ENCODE peak calls at places on chromosome 22, in seven cellular contexts. P, M, T, S, C, L and F are unnamed samples.

GRCh38 chr22:27495325-27495724 is 306.2 kb downstream of the MN1 start:
- DNase-seq in P (no peak), M (no peak), T (no peak), S (no peak), C (no peak), L (no peak), F (no peak)

GRCh38 chr22:46246178-46246577 is 3.9 kb downstream of the CDPF1 start:
- DNase-seq in P (no peak), M (no peak), T (no peak), S (no peak), C (no peak), L (no peak), F (no peak)

GRCh38 chr22:20803696-20804324 is 29.9 kb downstream of the SERPIND1 start:
- DNase-seq in P (peak), M (no peak), T (peak), S (no peak), C (no peak), L (peak), F (peak)

GRCh38 chr22:45317551-45318167 is 7.9 kb downstream of the FAM118A start:
- DNase-seq in P (no peak), M (no peak), T (peak), S (no peak), C (no peak), L (peak), F (no peak)

GRCh38 chr22:29992341-29993275 is 87.7 kb upstream of the HORMAD2 start:
- DNase-seq in P (no peak), M (no peak), T (no peak), S (no peak), C (no peak), L (no peak), F (no peak)

GRCh38 chr22:22037740-22038139 is 55.2 kb upstream of the TOP3B start:
- DNase-seq in P (no peak), M (no peak), T (peak), S (no peak), C (no peak), L (peak), F (no peak)

GRCh38 chr22:38849816-38850215 is 6.0 kb upstream of the NPTXR start:
- DNase-seq in P (no peak), M (no peak), T (no peak), S (no peak), C (no peak), L (no peak), F (no peak)

GRCh38 chr22:31585161-31585859 is 76.7 kb downstream of the PISD start:
- DNase-seq in P (no peak), M (no peak), T (peak), S (no peak), C (no peak), L (no peak), F (no peak)

GRCh38 chr22:19522190-19522880 is 1.9 kb downstream of the CLDN5 start:
- DNase-seq in P (no peak), M (no peak), T (no peak), S (no peak), C (no peak), L (no peak), F (no peak)

GRCh38 chr22:48513929-48514328 is 1313.7 kb downstream of the BRD1 start:
- DNase-seq in P (no peak), M (no peak), T (no peak), S (no peak), C (no peak), L (no peak), F (no peak)

GRCh38 chr22:29212738-29213137 is 7.0 kb downstream of the EMID1 start:
- DNase-seq in P (no peak), M (no peak), T (no peak), S (no peak), C (no peak), L (no peak), F (no peak)

GRCh38 chr22:27224485-27225364 is 567.3 kb downstream of the MIAT start:
- DNase-seq in P (no peak), M (no peak), T (no peak), S (no peak), C (no peak), L (no peak), F (no peak)

GRCh38 chr22:33917744-33918406 is 2.4 kb downstream of the LARGE1 start:
- DNase-seq in P (no peak), M (no peak), T (no peak), S (peak), C (peak), L (peak), F (no peak)

GRCh38 chr22:30348837-30349236 is 7.9 kb downstream of the SF3A1 start:
- DNase-seq in P (no peak), M (no peak), T (no peak), S (no peak), C (no peak), L (no peak), F (no peak)

GRCh38 chr22:29329581-29329980 is 14.1 kb upstream of the RASL10A start:
- DNase-seq in P (no peak), M (no peak), T (no peak), S (no peak), C (no peak), L (no peak), F (no peak)

GRCh38 chr22:41563051-41563711 is 2.4 kb downstream of the CSDC2 start:
- DNase-seq in P (no peak), M (no peak), T (peak), S (no peak), C (no peak), L (no peak), F (no peak)

GRCh38 chr22:44580756-44581435 is 82.9 kb upstream of the RTL6 start:
- DNase-seq in P (no peak), M (peak), T (no peak), S (no peak), C (no peak), L (no peak), F (no peak)

GRCh38 chr22:37752189-37753061 is 55.3 kb upstream of the GCAT start:
- DNase-seq in P (no peak), M (peak), T (peak), S (no peak), C (no peak), L (peak), F (peak)
- TF ChIP-seq CTCF in P (no peak), M (no peak), T (peak), S (no peak), C (no peak), L (no peak), F (no peak)

GRCh38 chr22:24265734-24266133 is 4.9 kb upstream of the SPECC1L start:
- DNase-seq in P (no peak), M (no peak), T (no peak), S (no peak), C (peak), L (no peak), F (no peak)

GRCh38 chr22:24271406-24271760 is 752 bp downstream of the SPECC1L start:
- DNase-seq in P (no peak), M (no peak), T (no peak), S (no peak), C (no peak), L (no peak), F (no peak)

GRCh38 chr22:24270556-24271405 is at the start of gene SPECC1L:
- DNase-seq in P (peak), M (peak), T (peak), S (peak), C (peak), L (peak), F (peak)
- TF ChIP-seq CTCF in P (no peak), M (no peak), T (peak), S (peak), C (no peak), L (peak), F (no peak)

DNA sequence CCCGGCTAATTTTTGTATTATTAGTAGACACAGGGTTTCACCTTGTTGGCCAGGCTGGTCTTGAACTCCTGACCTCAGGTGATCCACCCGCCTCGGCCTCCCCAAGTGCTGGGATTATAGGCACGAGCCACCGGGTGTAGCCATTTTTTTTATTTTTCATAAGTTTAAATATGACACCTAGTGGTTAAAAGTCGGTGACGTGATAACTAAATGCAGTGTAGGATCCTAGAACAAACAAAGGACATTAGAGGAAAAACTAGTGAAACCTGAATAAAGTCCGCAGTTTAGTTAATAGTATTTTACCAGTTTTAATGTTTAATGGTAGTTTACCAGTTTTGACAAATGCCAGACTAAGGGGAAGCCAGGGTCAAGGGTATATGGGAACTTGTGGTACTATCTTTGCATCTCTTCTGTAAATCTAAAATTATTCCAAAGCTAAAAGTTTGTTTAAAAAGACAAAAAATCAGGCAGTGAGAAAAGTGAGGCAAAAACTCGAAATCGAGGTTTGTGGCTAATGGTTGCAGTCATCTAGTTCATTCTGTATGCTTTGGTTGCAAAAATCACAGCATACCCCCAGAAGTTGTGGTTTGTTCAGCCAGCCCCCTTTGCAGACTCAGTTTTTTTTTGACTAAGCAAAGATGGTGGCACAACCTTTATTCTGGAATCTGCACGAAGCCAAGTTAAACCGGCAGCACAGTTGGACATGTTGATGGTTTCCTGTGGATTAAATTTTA is 29.6 kb downstream of the TOM1 start:
- DNase-seq in P (no peak), M (no peak), T (no peak), S (no peak), C (no peak), L (no peak), F (no peak)
- TF ChIP-seq CTCF in P (no peak), M (no peak), T (peak), S (peak), C (no peak), L (no peak), F (peak)

GRCh38 chr22:37330200-37331033 is 48.1 kb downstream of the CYTH4 start:
- DNase-seq in P (no peak), M (peak), T (peak), S (peak), C (peak), L (peak), F (peak)

GRCh38 chr22:37333724-37334460 is 51.6 kb downstream of the CYTH4 start:
- DNase-seq in P (no peak), M (no peak), T (no peak), S (no peak), C (no peak), L (no peak), F (no peak)

GRCh38 chr22:37331034-37331428 is 48.7 kb downstream of the CYTH4 start:
- DNase-seq in P (no peak), M (no peak), T (no peak), S (no peak), C (no peak), L (no peak), F (no peak)

GRCh38 chr22:37329239-37330140 is 47.2 kb downstream of the CYTH4 start:
- DNase-seq in P (no peak), M (no peak), T (peak), S (no peak), C (no peak), L (peak), F (no peak)

GRCh38 chr22:37331811-37332536 is 49.7 kb downstream of the CYTH4 start:
- DNase-seq in P (no peak), M (no peak), T (no peak), S (no peak), C (no peak), L (no peak), F (no peak)
- TF ChIP-seq CTCF in P (no peak), M (no peak), T (peak), S (no peak), C (no peak), L (no peak), F (no peak)

DNA sequence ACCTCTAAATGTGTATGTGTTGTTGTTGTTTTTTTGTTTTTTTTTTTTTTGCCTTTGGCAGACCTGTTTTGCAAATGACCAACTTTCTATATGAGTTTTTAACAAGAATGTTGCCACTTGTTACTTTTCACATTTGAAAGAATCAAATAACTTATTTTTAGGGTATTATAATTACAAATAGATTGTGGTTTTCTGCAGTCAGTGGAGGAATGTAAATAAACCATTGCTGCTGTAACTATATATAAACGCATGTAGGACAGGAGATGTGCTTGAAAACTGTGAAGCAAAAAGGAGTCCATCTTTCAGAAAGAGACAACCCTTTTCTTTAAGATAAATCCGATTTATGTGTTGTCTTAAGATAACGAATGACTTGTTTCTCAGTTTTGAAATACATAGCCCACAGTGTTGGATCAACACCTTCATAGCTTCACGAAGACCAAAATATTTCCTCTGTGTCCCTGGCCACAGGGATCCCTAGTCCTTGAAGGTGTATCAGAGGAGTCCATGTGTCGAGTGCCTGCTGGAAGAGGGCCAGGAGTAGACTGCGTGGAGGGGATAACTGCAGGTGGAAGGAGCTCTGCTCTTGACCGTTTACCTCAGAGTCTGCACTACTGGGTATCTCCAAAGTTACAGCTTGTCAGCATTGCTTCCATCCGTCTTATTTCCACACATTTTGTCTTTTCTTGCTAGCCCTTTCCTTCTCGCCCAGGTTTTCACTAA is 24.7 kb downstream of the TNRC6B start:
- DNase-seq in P (no peak), M (no peak), T (no peak), S (no peak), C (peak), L (no peak), F (no peak)
- TF ChIP-seq CTCF in P (no peak), M (no peak), T (no peak), S (no peak), C (no peak), L (no peak), F (no peak)

DNA sequence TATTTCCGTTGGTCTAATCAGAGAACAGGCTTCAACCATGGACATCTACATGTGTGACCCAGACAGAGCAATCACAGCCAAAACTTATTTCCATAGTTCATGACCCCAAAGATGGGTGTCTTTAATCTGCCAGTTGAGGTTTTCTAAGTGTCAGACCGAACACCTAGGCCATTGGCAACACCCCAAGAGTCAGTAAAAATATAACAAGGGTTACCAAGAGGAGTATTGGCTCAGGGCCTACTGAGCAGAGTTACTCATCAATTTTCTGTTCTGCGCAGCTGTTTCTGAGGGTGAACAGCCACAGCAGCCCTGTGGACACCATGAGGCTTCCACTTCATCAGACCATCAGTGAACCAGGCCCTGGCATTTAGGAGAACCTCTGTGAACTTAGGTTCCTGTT is 18.8 kb downstream of the GUCD1 start:
- DNase-seq in P (no peak), M (no peak), T (no peak), S (no peak), C (no peak), L (no peak), F (no peak)
- TF ChIP-seq CTCF in P (no peak), M (no peak), T (no peak), S (no peak), C (no peak), L (no peak), F (no peak)